ENCODE peak calls at places on chromosome 17, in four cellular contexts. T is K562, Q is HepG2, R is H1. C is an unnamed sample.

GRCh38 chr17:2181206-2181983 is 122.2 kb downstream of the SMG6 start:
- DNase-seq in Q (no peak), T (no peak), R (no peak), C (no peak)

GRCh38 chr17:76997981-76998531 is 129.9 kb downstream of the MGAT5B start:
- DNase-seq in Q (no peak), R (no peak), T (no peak), C (no peak)

GRCh38 chr17:2215616-2216364 is 87.8 kb downstream of the SMG6 start:
- DNase-seq in T (no peak), Q (no peak), R (no peak), C (peak; percentile 33)

GRCh38 chr17:49545811-49546545 is 29.7 kb upstream of the NXPH3 start:
- DNase-seq in Q (no peak), T (peak; percentile 5), R (no peak), C (no peak)

GRCh38 chr17:1005361-1005946 is 8.5 kb downstream of the TIMM22 start:
- DNase-seq in R (no peak), Q (no peak), T (no peak), C (no peak)

GRCh38 chr17:35312790-35313711 is 60.4 kb downstream of the SLFN11 start:
- DNase-seq in Q (peak; percentile 43), T (peak; percentile 58), R (no peak), C (peak; percentile 43)

GRCh38 chr17:2405247-2405926 is 4.5 kb upstream of the MNT start:
- DNase-seq in T (no peak), R (no peak), Q (no peak), C (no peak)

GRCh38 chr17:69512946-69513345 is 98.4 kb downstream of the MAP2K6 start:
- DNase-seq in T (no peak), Q (no peak), R (no peak), C (no peak)

GRCh38 chr17:8163978-8164814 is 1.4 kb upstream of the VAMP2 start:
- DNase-seq in Q (no peak), T (peak; percentile 85), R (no peak), C (no peak)

GRCh38 chr17:19398301-19399181 is 11.6 kb upstream of the MFAP4 start:
- DNase-seq in Q (no peak), R (no peak), T (no peak), C (no peak)

GRCh38 chr17:1868090-1868489 is 38.3 kb downstream of the RPA1 start:
- DNase-seq in R (no peak), T (no peak), Q (no peak), C (no peak)

GRCh38 chr17:69539781-69540319 is 125.4 kb downstream of the MAP2K6 start:
- DNase-seq in T (no peak), R (no peak), Q (no peak), C (no peak)

GRCh38 chr17:36014946-36015345 is 2.8 kb downstream of the CCL23 start:
- DNase-seq in Q (no peak), R (no peak), T (no peak), C (no peak)

GRCh38 chr17:28686296-28686695 is 24.3 kb downstream of the SUPT6H start:
- DNase-seq in T (no peak), Q (no peak), R (no peak), C (no peak)

GRCh38 chr17:31266042-31266441 is 31.0 kb downstream of the OMG start:
- DNase-seq in R (no peak), T (no peak), Q (no peak), C (no peak)

GRCh38 chr17:28725166-28725659 is 820 bp downstream of the TLCD1 start:
- DNase-seq in Q (peak; percentile 65), R (no peak), T (peak; percentile 52), C (no peak)

GRCh38 chr17:42422412-42422957 is 571 bp downstream of the CAVIN1 start:
- DNase-seq in T (peak; percentile 64), Q (no peak), R (no peak), C (peak; percentile 53)

GRCh38 chr17:1931759-1932579 is 93.2 kb downstream of the RTN4RL1 start:
- DNase-seq in T (no peak), Q (peak; percentile 56), R (no peak), C (peak; percentile 73)

GRCh38 chr17:30551666-30552339 is 74.6 kb downstream of the GOSR1 start:
- DNase-seq in R (no peak), T (no peak), Q (no peak), C (no peak)

GRCh38 chr17:77716289-77716929 is 242.1 kb upstream of the TNRC6C start:
- DNase-seq in Q (no peak), R (no peak), T (no peak), C (no peak)

GRCh38 chr17:14784997-14785696 is 480.0 kb downstream of the PMP22 start:
- DNase-seq in T (no peak), R (no peak), Q (peak; percentile 47), C (peak; percentile 27)

GRCh38 chr17:75695830-75696271 is 25.4 kb upstream of the ITGB4 start:
- DNase-seq in T (no peak), R (no peak), Q (no peak), C (no peak)

GRCh38 chr17:12078791-12079190 is 58.1 kb downstream of the MAP2K4 start:
- DNase-seq in R (no peak), Q (no peak), T (no peak), C (no peak)
- TF ChIP-seq JUN in R (no peak), Q (no peak), T (no peak), C (no peak)

DNA sequence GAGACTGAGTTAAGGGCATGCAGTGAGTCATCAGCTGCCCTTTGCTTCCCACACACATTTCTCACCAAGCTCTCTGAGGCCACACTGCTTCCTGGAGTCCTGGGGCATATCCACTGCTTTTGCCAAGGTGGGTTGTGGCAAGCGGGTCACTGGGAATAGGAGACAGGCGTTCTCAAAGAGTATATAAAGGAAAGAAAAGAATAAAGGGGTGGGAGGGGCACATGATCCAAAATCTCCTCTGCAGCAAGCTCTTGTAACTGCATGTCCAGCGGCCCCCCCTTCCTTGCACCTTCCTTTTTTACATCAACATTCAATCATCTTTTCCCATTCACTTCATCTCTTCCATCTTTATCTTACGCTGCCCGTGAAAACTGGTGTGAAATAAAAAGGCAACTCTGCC is 259.1 kb upstream of the RPL38 start:
- DNase-seq in Q (no peak), T (no peak), R (no peak), C (no peak)
- TF ChIP-seq ATF2 in Q (no peak), T (no peak), R (no peak), C (no peak)

DNA sequence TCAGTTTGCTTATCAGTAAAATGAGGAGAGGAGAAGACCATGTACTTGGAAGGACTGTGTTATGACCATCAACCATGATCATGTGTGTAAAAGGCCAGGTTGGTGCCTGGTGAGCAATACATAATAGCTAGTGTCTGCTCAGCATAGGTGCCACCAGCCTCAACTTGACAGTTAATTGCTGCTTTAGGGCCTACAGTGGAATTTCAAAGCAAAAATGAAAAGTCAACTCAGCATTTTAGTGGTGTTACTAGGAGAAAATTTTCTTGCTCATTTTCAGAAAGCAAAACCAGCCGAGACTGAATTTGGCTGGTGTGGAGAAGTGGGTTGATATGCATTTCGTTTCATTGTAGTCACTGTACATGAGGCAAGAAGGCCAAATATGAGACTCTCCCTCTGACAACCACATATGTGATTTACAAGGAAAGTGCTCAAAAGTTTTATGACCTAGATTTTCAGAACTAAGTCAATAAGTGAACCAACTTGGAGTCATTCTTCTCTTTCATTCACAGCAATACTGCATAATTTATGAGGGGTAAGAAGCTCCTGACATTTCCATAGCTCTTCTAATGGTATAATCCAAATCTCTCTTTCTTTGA is 53.9 kb downstream of the DUSP14 start:
- DNase-seq in R (no peak), T (no peak), Q (no peak), C (no peak)
- TF ChIP-seq JUN in R (no peak), T (no peak), Q (no peak), C (no peak)

DNA sequence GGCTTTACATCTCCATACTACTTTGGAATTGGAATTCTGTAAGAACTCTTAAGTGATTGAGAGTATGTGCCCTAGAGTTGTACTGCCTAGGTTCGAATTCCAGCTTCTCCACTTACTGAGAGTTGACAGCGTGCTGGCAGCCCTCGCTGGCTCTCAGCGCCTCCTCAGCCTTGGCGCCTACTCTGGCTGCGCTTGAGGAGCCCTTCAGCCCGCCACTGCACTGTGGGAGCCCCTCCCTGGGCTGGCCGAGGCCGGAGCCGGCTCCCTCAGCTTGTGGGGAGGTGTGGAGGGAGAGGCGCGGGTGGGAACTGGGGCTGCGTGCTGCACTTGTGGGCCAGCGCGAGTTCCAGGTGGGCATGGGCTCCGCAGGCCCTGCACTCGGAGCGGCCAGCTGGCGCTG is 13.3 kb downstream of the PPM1D start:
- DNase-seq in R (no peak), Q (no peak), T (no peak), C (no peak)
- TF ChIP-seq ATF2 in R (no peak), Q (no peak), T (no peak), C (no peak)

GRCh38 chr17:40883031-40883430 is 2.0 kb downstream of the KRT20 start:
- DNase-seq in R (no peak), Q (no peak), T (no peak), C (no peak)

GRCh38 chr17:40888321-40888720 is 3.3 kb upstream of the KRT20 start:
- DNase-seq in Q (no peak), R (no peak), T (no peak), C (no peak)

GRCh38 chr17:40886090-40886489 is 1.0 kb upstream of the KRT20 start:
- DNase-seq in Q (no peak), R (no peak), T (no peak), C (no peak)

GRCh38 chr17:40883960-40884359 is 1.1 kb downstream of the KRT20 start:
- DNase-seq in R (no peak), Q (no peak), T (no peak), C (no peak)

DNA sequence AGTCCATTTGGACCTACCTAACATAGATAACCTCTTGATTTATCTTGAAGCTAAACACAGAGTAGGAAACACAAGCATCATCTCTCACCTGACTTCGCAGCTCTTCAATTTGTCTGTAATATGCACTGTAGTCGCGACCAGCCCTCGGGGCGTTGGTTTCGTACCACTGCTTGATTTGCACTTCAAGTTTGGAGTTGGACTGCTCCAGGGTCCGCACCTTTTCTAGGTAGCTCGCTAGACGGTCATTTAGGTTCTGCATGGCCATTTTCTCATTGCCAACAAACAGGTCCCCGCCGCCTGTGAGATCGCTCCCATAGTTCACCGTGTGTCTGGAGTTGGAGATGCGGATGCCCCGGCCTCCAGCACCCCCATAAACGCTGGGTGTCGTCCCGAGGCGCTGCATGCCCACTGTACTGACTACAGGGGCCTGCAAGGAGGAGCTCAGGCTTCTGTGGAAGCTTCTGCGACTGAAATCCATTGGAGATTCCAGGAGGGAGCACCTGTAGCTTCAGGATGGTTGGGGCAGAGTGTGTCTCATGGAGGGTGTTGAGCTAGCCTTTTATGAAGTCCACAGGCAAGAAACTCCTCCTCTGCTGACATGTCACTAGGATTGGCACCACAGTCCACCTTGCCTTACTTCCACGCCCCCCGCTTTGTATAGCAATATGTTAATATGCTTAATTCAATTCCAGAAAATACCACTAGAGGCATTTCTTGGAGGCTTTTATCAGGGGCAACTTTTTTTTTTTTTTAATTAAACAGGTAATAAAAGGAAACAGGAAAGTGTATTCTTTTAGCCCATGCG is at the start of gene KRT20:
- DNase-seq in Q (no peak), T (peak; percentile 15), R (no peak), C (no peak)
- TF ChIP-seq JUN in Q (no peak), T (no peak), R (no peak), C (no peak)

GRCh38 chr17:83031321-83031945 is 48.0 kb upstream of the METRNL start:
- DNase-seq in Q (no peak), T (no peak), R (no peak), C (no peak)

GRCh38 chr17:83029571-83029970 is 49.8 kb upstream of the METRNL start:
- DNase-seq in Q (no peak), T (no peak), R (no peak), C (no peak)

GRCh38 chr17:83026311-83026811 is 53.0 kb upstream of the METRNL start:
- DNase-seq in R (no peak), Q (no peak), T (no peak), C (no peak)

GRCh38 chr17:83030432-83030831 is 49.0 kb upstream of the METRNL start:
- DNase-seq in Q (no peak), R (no peak), T (no peak), C (no peak)

GRCh38 chr17:83028851-83029250 is 50.6 kb upstream of the METRNL start:
- DNase-seq in T (no peak), R (no peak), Q (no peak), C (no peak)
- TF ChIP-seq ATF2 in T (no peak), R (no peak), Q (no peak), C (no peak)

C was measured in WTC11.